ENCODE peak calls at places on chromosomes 3 and 15, in five cellular contexts. F is body of pancreas, T is mucosa of descending colon, B is Peyer's patch, S is HFFc6. R is an unnamed sample.

GRCh38 chr3:192054881-192055280 is 593.9 kb downstream of the PYDC2 start:
- DNase-seq in F (no peak), T (no peak), B (no peak), S (no peak), R (no peak)

GRCh38 chr15:48936666-48937065 is 27.1 kb downstream of the SHC4 start:
- DNase-seq in F (no peak), T (no peak), B (no peak), S (peak; percentile 84), R (no peak)

GRCh38 chr3:160027541-160028195 is 39.0 kb downstream of the IL12A start:
- DNase-seq in F (no peak), T (no peak), B (no peak), S (peak; percentile 78), R (no peak)

GRCh38 chr3:60274646-60275045 is 976.6 kb downstream of the FHIT start:
- DNase-seq in F (no peak), T (no peak), B (no peak), S (no peak), R (no peak)

GRCh38 chr3:99850608-99851007 is 32.9 kb downstream of the CMSS1 start:
- DNase-seq in F (no peak), T (no peak), B (no peak), S (no peak), R (no peak)

GRCh38 chr3:50411229-50411628 is 51.9 kb upstream of the TMEM115 start:
- DNase-seq in F (no peak), T (no peak), B (no peak), S (no peak), R (no peak)

GRCh38 chr3:184970186-184970585 is 158.2 kb downstream of the VPS8 start:
- DNase-seq in F (no peak), T (no peak), B (no peak), S (no peak), R (no peak)

GRCh38 chr3:134080761-134081160 is 51.0 kb upstream of the SLCO2A1 start:
- DNase-seq in F (no peak), T (no peak), B (no peak), S (no peak), R (no peak)

GRCh38 chr3:88707837-88708236 is 399.6 kb upstream of the EPHA3 start:
- DNase-seq in F (peak; percentile 38), T (no peak), B (no peak), S (no peak), R (no peak)

GRCh38 chr15:85582076-85582718 is 201.8 kb downstream of the AKAP13 start:
- DNase-seq in F (peak; percentile 63), T (no peak), B (peak; percentile 81), S (no peak), R (peak; percentile 82)

GRCh38 chr15:89972085-89972484 is 29.0 kb upstream of the ZNF710 start:
- DNase-seq in F (no peak), T (no peak), B (no peak), S (no peak), R (no peak)

GRCh38 chr3:8497582-8497981 is 4.0 kb upstream of the LMCD1 start:
- DNase-seq in F (no peak), T (no peak), B (no peak), S (no peak), R (no peak)

GRCh38 chr3:45124956-45125355 is 21.2 kb downstream of the CDCP1 start:
- DNase-seq in F (no peak), T (no peak), B (no peak), S (no peak), R (no peak)

GRCh38 chr15:93265046-93265658 is 176.1 kb upstream of the RGMA start:
- DNase-seq in F (no peak), T (no peak), B (no peak), S (no peak), R (no peak)

GRCh38 chr3:117962750-117963149 is 1071.9 kb downstream of the IGSF11 start:
- DNase-seq in F (no peak), T (no peak), B (no peak), S (no peak), R (no peak)

GRCh38 chr15:66774001-66774814 is 72.2 kb downstream of the SMAD6 start:
- DNase-seq in F (peak; percentile 92), T (peak; percentile 94), B (peak; percentile 89), S (peak; percentile 71), R (peak; percentile 52)

GRCh38 chr3:63521657-63522056 is 130.8 kb upstream of the SNTN start:
- DNase-seq in F (no peak), T (no peak), B (no peak), S (no peak), R (no peak)

GRCh38 chr3:170010498-170010897 is 27.3 kb upstream of the GPR160 start:
- DNase-seq in F (no peak), T (no peak), B (no peak), S (no peak), R (no peak)

GRCh38 chr3:16441306-16441898 is 72.1 kb downstream of the RFTN1 start:
- DNase-seq in F (no peak), T (no peak), B (no peak), S (no peak), R (no peak)

GRCh38 chr15:48061588-48061987 is 59.2 kb upstream of the SLC24A5 start:
- DNase-seq in F (no peak), T (no peak), B (no peak), S (no peak), R (no peak)

GRCh38 chr3:137924628-137925027 is 85.3 kb upstream of the CLDN18 start:
- DNase-seq in F (no peak), T (no peak), B (no peak), S (no peak), R (no peak)

GRCh38 chr3:129988429-129988828 is 13.9 kb downstream of the TRH start:
- DNase-seq in F (no peak), T (no peak), B (no peak), S (no peak), R (no peak)

GRCh38 chr15:35305031-35305555 is 220.0 kb upstream of the NANOGP8 start:
- DNase-seq in F (no peak), T (no peak), B (no peak), S (no peak), R (no peak)

GRCh38 chr15:82918607-82919230 is 33.8 kb downstream of the HOMER2 start:
- DNase-seq in F (no peak), T (no peak), B (no peak), S (no peak), R (no peak)

GRCh38 chr3:78913711-78914110 is 854.1 kb downstream of the ROBO1 start:
- DNase-seq in F (no peak), T (no peak), B (no peak), S (no peak), R (no peak)

GRCh38 chr15:85800460-85801123 is 5.9 kb upstream of the KLHL25 start:
- DNase-seq in F (peak; percentile 96), T (peak; percentile 82), B (peak; percentile 88), S (peak; percentile 76), R (no peak)

GRCh38 chr3:139201446-139202225 is 142.2 kb upstream of the MRPS22 start:
- DNase-seq in F (no peak), T (no peak), B (no peak), S (no peak), R (no peak)

GRCh38 chr15:44199393-44199792 is 4.3 kb upstream of the FRMD5 start:
- DNase-seq in F (no peak), T (no peak), B (no peak), S (no peak), R (no peak)

GRCh38 chr15:44195151-44195740 is at the start of gene FRMD5:
- DNase-seq in F (peak; percentile 90), T (peak; percentile 93), B (peak; percentile 92), S (peak; percentile 91), R (peak; percentile 63)

GRCh38 chr15:44194397-44195150 is 497 bp downstream of the FRMD5 start:
- DNase-seq in F (peak; percentile 29), T (peak; percentile 73), B (peak; percentile 58), S (peak; percentile 29), R (no peak)

GRCh38 chr15:44188810-44189209 is 6.3 kb downstream of the FRMD5 start:
- DNase-seq in F (no peak), T (no peak), B (no peak), S (no peak), R (no peak)

GRCh38 chr15:44193651-44194396 is 1.2 kb downstream of the FRMD5 start:
- DNase-seq in F (no peak), T (no peak), B (no peak), S (peak; percentile 10), R (no peak)
- TF ChIP-seq CTCF in F (no peak), T (no peak), B (no peak), S (no peak), R (no peak)

DNA sequence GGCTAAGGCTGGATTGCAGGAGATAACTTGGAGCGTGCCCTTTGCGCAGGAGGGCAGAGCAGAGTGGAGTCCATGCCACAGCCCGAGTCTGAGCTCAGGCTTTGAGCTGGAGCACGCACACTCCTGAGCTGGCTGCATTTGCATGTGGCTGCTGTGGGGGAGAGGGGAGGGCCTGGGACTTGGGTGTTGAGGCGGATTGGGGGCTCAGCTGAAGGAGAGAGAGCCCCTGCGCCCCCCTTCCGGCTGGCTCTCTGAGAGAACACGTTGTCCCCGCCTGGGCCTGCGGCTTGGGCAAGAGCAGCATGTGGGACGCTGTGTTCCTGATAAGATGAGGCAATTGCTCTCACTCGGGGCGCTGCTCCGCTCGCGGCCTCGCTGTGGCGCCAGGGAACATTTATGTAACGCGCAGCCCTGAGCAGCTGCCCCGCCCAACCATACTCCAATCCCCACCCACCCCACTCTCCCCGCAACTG is 39.1 kb downstream of the KLF13 start:
- DNase-seq in F (peak; percentile 98), T (peak; percentile 90), B (peak; percentile 98), S (peak; percentile 72), R (peak; percentile 74)
- TF ChIP-seq CTCF in F (peak; percentile 59), T (peak; percentile 26), B (peak; percentile 72), S (peak; percentile 47), R (peak; percentile 69)

DNA sequence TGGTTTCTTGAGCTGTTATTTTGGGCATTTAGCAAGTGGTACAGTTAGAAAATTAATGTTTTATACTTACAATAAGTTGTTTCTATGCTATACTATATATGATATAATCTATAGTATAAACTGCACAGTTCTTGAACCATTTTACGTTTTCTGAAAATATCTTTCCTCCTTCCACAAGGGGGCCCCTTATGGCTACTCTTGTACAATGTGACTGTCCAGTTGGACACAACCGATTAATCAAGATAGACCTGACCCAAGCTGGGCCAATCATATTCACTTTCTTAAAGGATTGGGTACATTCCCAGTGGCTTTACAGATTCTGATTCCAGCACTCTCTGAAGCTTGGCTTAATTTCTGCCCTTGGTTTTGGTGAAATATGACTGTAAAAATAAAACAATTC is 953.4 kb downstream of the AGBL1 start:
- DNase-seq in F (no peak), T (no peak), B (no peak), S (peak; percentile 14), R (no peak)
- TF ChIP-seq CTCF in F (no peak), T (no peak), B (no peak), S (peak; percentile 71), R (no peak)

DNA sequence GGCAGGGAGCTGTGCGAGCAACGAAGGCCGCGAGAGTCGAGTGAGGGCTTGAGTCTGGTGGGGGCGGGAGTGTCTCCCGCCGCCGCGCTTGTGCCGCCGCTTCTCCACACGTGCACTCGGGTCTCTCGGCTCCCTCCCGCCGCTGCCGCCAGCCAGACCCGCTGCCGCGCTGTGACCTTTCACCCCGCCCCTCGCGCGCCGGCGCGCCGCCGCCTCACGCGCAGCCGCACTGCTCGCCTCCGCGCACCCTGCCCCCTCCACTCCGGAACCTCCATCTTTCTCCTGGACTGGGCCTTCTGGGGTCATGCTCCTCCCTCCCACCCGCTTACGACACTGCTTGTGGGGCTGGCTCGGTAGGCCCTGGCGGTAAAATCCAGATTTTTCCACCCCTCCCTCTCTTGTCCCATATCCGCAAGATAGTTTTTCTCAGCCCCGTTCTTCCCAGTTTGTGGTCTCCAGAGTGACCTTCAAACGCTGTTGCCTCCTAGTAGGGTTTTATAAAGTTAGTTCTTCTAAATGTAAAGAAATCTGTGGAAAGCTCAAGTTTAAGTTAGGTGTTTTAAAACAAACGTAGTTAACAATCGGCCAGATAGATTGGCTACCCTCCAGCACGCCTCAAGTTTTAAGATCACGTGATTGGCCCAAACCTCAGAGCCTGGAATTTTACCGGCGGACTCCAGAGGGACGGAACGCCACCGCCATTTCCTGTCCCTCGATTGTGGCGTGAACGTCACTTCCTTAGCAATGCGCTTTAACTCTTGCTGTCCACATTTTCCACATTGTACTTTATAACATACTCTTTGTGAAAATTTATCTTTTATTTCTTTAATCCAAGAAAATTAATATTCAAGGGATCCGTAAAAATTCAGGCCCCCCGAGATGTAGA is at the start of gene NAA50:
- DNase-seq in F (peak; percentile 95), T (peak; percentile 97), B (peak; percentile 96), S (peak; percentile 90), R (peak; percentile 94)
- TF ChIP-seq CTCF in F (peak; percentile 16), T (no peak), B (no peak), S (no peak), R (no peak)

R was measured in CD14-positive monocyte.